ENCODE peak calls at places on chromosomes 11 and 22, in seven cellular contexts. G is AG08396; N is lower lobe of right lung; Z is mesendoderm; E is T1000; R is NCI-H1417; L is activated effector memory CD4-positive, alpha-beta T cell treated with anti-CD3 and anti-CD28 coated beads, Interleukin-2, amount 50 U/mL, for 16 hours. S is an unnamed sample.

GRCh38 chr11:68855205-68855978 is 13.7 kb upstream of the CPT1A start:
- DNase-seq in N (peak), Z (peak), R (no peak), L (no peak), G (peak), E (no peak), S (peak)

GRCh38 chr11:113553235-113553634 is 78.0 kb upstream of the DRD2 start:
- DNase-seq in N (no peak), E (no peak), L (no peak), R (no peak), Z (peak), G (peak), S (no peak)

GRCh38 chr11:117591316-117592039 is 205.5 kb downstream of the DSCAML1 start:
- DNase-seq in E (no peak), Z (no peak), G (no peak), R (no peak), N (no peak), L (peak), S (no peak)

GRCh38 chr11:61860054-61860903 is 31.1 kb downstream of the FADS3 start:
- DNase-seq in N (no peak), G (no peak), Z (no peak), E (no peak), R (no peak), L (no peak), S (peak)

GRCh38 chr11:9178716-9179115 is 86.4 kb downstream of the DENND5A start:
- DNase-seq in E (no peak), R (no peak), L (no peak), Z (peak), N (no peak), G (no peak), S (no peak)

GRCh38 chr11:11022126-11022730 is 164.4 kb upstream of the ZBED5 start:
- DNase-seq in Z (no peak), N (no peak), G (no peak), R (peak), L (no peak), E (no peak), S (no peak)

GRCh38 chr11:77002776-77003175 is 31.4 kb upstream of the B3GNT6 start:
- DNase-seq in L (no peak), R (no peak), Z (no peak), N (no peak), E (no peak), G (no peak), S (no peak)

GRCh38 chr11:123509737-123510578 is 79.9 kb downstream of the GRAMD1B start:
- DNase-seq in N (no peak), G (peak), R (no peak), E (peak), Z (peak), L (no peak), S (no peak)

GRCh38 chr11:118565062-118565461 is 669 bp downstream of the IFT46 start:
- DNase-seq in R (no peak), Z (no peak), G (peak), E (no peak), L (no peak), N (no peak), S (no peak)

GRCh38 chr22:42972592-42973535 is 42.1 kb downstream of the PACSIN2 start:
- DNase-seq in E (no peak), R (no peak), G (no peak), Z (no peak), L (no peak), N (no peak), S (peak)

GRCh38 chr22:38788417-38788816 is 5.5 kb downstream of the DNAL4 start:
- DNase-seq in N (no peak), G (peak), R (no peak), E (peak), L (no peak), Z (no peak), S (no peak)

S was measured in transverse colon.